ENCODE peak calls at places on chromosomes 7 and 10, in five cellular contexts. I is activated CD8-positive, alpha-beta memory T cell treated with anti-CD3 and anti-CD28 coated beads, Interleukin-2, amount 50 U/mL, for 4 hours; P is NCI-H1436; G is SK-MEL-5; A is ACHN. B is an unnamed sample.

GRCh38 chr7:270351-270983 is 19.5 kb upstream of the FOXL3 start:
- DNase-seq in A (no peak), P (no peak), G (no peak), I (no peak), B (no peak)

GRCh38 chr10:110918269-110918632 is 729 bp downstream of the BBIP1 start:
- DNase-seq in A (peak), P (no peak), I (peak), G (peak), B (peak)

GRCh38 chr10:130485958-130486680 is 349.9 kb downstream of the GLRX3 start:
- DNase-seq in P (no peak), A (no peak), I (no peak), G (no peak), B (peak)

GRCh38 chr10:52032681-52033629 is 281.1 kb upstream of the DKK1 start:
- DNase-seq in A (no peak), I (no peak), G (no peak), P (no peak), B (no peak)

GRCh38 chr10:10110817-10111490 is 906.7 kb upstream of the CELF2 start:
- DNase-seq in A (no peak), P (no peak), I (no peak), G (no peak), B (no peak)

GRCh38 chr7:152760384-152761115 is 998 bp downstream of the ACTR3B start:
- DNase-seq in P (no peak), G (no peak), A (peak), I (no peak), B (no peak)

GRCh38 chr7:47509571-47509970 is 72.3 kb downstream of the TNS3 start:
- DNase-seq in P (no peak), A (no peak), G (no peak), I (no peak), B (no peak)

GRCh38 chr7:135771961-135772638 is 23.5 kb upstream of the FAM180A start:
- DNase-seq in I (no peak), P (no peak), G (peak), A (no peak), B (no peak)

GRCh38 chr7:24587853-24588252 is 14.6 kb downstream of the PALS2 start:
- DNase-seq in A (peak), I (peak), G (peak), P (no peak), B (no peak)

GRCh38 chr7:140360697-140361229 is 37.6 kb downstream of the SLC37A3 start:
- DNase-seq in G (no peak), A (no peak), P (no peak), I (no peak), B (no peak)

GRCh38 chr7:20299647-20300312 is 30.9 kb upstream of the ITGB8 start:
- DNase-seq in G (no peak), A (peak), I (no peak), P (no peak), B (no peak)

GRCh38 chr7:28908775-28909174 is 49.4 kb downstream of the TRIL start:
- DNase-seq in P (no peak), A (no peak), I (no peak), G (no peak), B (no peak)

GRCh38 chr7:106114735-106115383 is 2.7 kb upstream of the SYPL1 start:
- DNase-seq in A (no peak), P (no peak), G (no peak), I (peak), B (peak)

GRCh38 chr10:122113161-122113944 is 124.4 kb downstream of the TACC2 start:
- DNase-seq in G (peak), I (no peak), P (no peak), A (peak), B (no peak)

GRCh38 chr7:13542451-13542850 is 447.0 kb downstream of the ETV1 start:
- DNase-seq in G (no peak), I (no peak), A (no peak), P (no peak), B (no peak)

GRCh38 chr10:126259883-126260282 is 128.4 kb downstream of the ADAM12 start:
- DNase-seq in I (no peak), A (no peak), P (no peak), G (no peak), B (no peak)

GRCh38 chr10:36662571-36662970 is 462.8 kb upstream of the ANKRD30A start:
- DNase-seq in A (no peak), P (no peak), G (no peak), I (no peak), B (no peak)